ENCODE peak calls at places on chromosomes 12 and 14, in six cellular contexts. Q is IMR-90; V is uterus; B is Peyer's patch; M is aorta; R is CD8-positive, alpha-beta T cell. O is an unnamed sample.

GRCh38 chr14:81310606-81311005 is 89.5 kb downstream of the STON2 start:
- DNase-seq in M (no peak), R (no peak), V (no peak), B (no peak), Q (no peak), O (no peak)

GRCh38 chr14:95519699-95520098 is 3.2 kb upstream of the SYNE3 start:
- DNase-seq in Q (peak; percentile 77), R (peak; percentile 70), V (peak; percentile 79), M (peak; percentile 93), B (peak; percentile 78), O (peak; percentile 93)

GRCh38 chr14:67127174-67127573 is 62.1 kb upstream of the GARIN2 start:
- DNase-seq in Q (no peak), V (no peak), B (no peak), M (no peak), R (no peak), O (no peak)

GRCh38 chr12:1252758-1253157 is 261.7 kb downstream of the ERC1 start:
- DNase-seq in Q (no peak), V (no peak), R (no peak), M (no peak), B (no peak), O (no peak)

GRCh38 chr14:94021416-94022157 is 4.6 kb upstream of the OTUB2 start:
- DNase-seq in M (no peak), V (no peak), B (no peak), Q (no peak), R (no peak), O (no peak)

GRCh38 chr12:41514907-41515306 is 326.8 kb downstream of the PDZRN4 start:
- DNase-seq in R (no peak), M (no peak), Q (no peak), V (no peak), B (no peak), O (no peak)

GRCh38 chr14:46985529-46986137 is 334.1 kb upstream of the RPL10L start:
- DNase-seq in B (no peak), V (no peak), R (no peak), Q (no peak), M (no peak), O (no peak)

GRCh38 chr14:55845963-55846851 is 266.2 kb downstream of the KTN1 start:
- DNase-seq in B (no peak), R (no peak), V (no peak), Q (no peak), M (no peak), O (no peak)

GRCh38 chr12:52434760-52435530 is 774 bp upstream of the KRT75 start:
- DNase-seq in B (no peak), R (no peak), M (no peak), V (no peak), Q (peak; percentile 4), O (no peak)

GRCh38 chr12:51647647-51648046 is 56.6 kb downstream of the SCN8A start:
- DNase-seq in R (no peak), M (no peak), B (no peak), V (no peak), Q (no peak), O (no peak)

GRCh38 chr12:69885656-69886055 is 60.6 kb downstream of the MYRFL start:
- DNase-seq in Q (no peak), B (no peak), M (no peak), R (no peak), V (no peak), O (no peak)

GRCh38 chr12:123532021-123532420 is 1.5 kb downstream of the RILPL1 start:
- DNase-seq in R (no peak), Q (peak; percentile 10), M (no peak), B (peak; percentile 58), V (no peak), O (peak; percentile 41)

GRCh38 chr14:23296012-23296777 is 6.5 kb downstream of the PPP1R3E start:
- DNase-seq in M (no peak), V (no peak), R (no peak), Q (no peak), B (no peak), O (no peak)

GRCh38 chr14:68448379-68448778 is 344.5 kb downstream of the ZFP36L1 start:
- DNase-seq in M (no peak), B (no peak), Q (no peak), R (no peak), V (no peak), O (no peak)

GRCh38 chr12:112843272-112843671 is 51.7 kb downstream of the RPH3A start:
- DNase-seq in R (no peak), B (no peak), Q (no peak), V (no peak), M (no peak), O (no peak)

GRCh38 chr14:95156765-95157194 is 549 bp downstream of the DICER1 start:
- DNase-seq in B (peak; percentile 28), V (peak; percentile 24), R (peak; percentile 31), Q (peak; percentile 19), M (peak; percentile 83), O (peak; percentile 27)

GRCh38 chr12:38775457-38775856 is 129.9 kb downstream of the CPNE8 start:
- DNase-seq in B (no peak), M (no peak), R (no peak), Q (no peak), V (no peak), O (no peak)

GRCh38 chr12:111330800-111331752 is 37.8 kb downstream of the PHETA1 start:
- DNase-seq in R (no peak), Q (peak; percentile 24), M (no peak), B (no peak), V (no peak), O (no peak)

GRCh38 chr12:12979731-12980259 is 20.3 kb downstream of the HEBP1 start:
- DNase-seq in Q (peak; percentile 98), V (peak; percentile 36), B (no peak), R (no peak), M (no peak), O (no peak)

GRCh38 chr14:79680087-79680486 is 531.2 kb downstream of the DIO2 start:
- DNase-seq in M (no peak), V (no peak), Q (no peak), R (no peak), B (no peak), O (no peak)

GRCh38 chr12:25362646-25363045 is 111.9 kb upstream of the KRAS start:
- DNase-seq in Q (no peak), V (no peak), B (no peak), R (no peak), M (no peak), O (no peak)

GRCh38 chr12:59452746-59453145 is 143.1 kb upstream of the SLC16A7 start:
- DNase-seq in V (no peak), R (no peak), M (no peak), B (no peak), Q (peak; percentile 26), O (no peak)

GRCh38 chr12:21913823-21914222 is 27.4 kb downstream of the ABCC9 start:
- DNase-seq in M (no peak), V (no peak), R (no peak), Q (no peak), B (no peak), O (no peak)

GRCh38 chr12:122422769-122423257 is 344 bp upstream of the CLIP1 start:
- DNase-seq in Q (peak; percentile 54), R (peak; percentile 35), V (peak; percentile 31), B (peak; percentile 26), M (peak; percentile 78), O (no peak)

GRCh38 chr14:58166005-58166983 is 14.3 kb upstream of the ARMH4 start:
- DNase-seq in V (peak; percentile 87), B (peak; percentile 70), R (peak; percentile 78), Q (peak; percentile 78), M (peak; percentile 96), O (peak; percentile 89)

GRCh38 chr14:104794641-104795467 is 694 bp downstream of the AKT1 start:
- DNase-seq in R (no peak), V (no peak), Q (peak; percentile 19), M (no peak), B (no peak), O (no peak)

GRCh38 chr12:27709932-27710591 is 570 bp upstream of the MRPS35 start:
- DNase-seq in M (no peak), R (no peak), V (peak; percentile 21), B (peak; percentile 17), Q (peak; percentile 61), O (no peak)

GRCh38 chr12:45887544-45887943 is 102.8 kb downstream of the SCAF11 start:
- DNase-seq in M (no peak), Q (no peak), R (no peak), B (no peak), V (no peak), O (no peak)

DNA sequence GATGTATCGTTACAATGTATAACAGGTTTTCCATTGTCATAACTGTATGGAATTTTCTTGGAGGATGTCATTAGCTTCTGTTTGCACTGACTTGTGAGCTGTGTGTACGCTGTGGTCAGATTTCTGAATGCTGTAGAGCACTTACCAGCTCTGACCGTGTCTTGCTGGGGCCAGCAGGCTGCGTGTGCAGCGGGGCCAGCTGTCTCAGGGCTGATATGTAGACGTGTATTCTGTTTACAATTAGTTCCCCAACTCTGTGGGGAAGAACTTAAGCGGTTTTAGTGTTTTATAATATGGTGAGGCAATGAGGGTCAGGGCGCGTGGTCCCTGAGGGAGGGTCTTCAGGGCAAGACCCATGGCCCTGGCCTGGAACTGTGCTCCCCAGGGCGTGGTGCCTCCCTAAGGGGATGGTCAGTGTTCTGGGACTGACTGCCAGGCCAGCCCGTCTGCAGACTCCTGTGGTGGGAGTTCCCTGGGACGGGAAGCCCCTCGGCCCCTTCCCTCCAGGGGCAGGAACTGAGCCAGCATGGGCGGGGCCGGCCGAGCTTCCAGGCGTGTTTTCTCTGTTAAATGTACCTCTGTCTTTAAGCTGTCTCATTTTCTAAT is 18.7 kb downstream of the XRCC3 start:
- DNase-seq in Q (peak; percentile 91), R (no peak), B (no peak), M (peak; percentile 80), V (peak; percentile 69), O (no peak)
- H3K4me1 ChIP-seq in Q (peaks cover 15% of the 10 kb centered on the region), R (no peaks in the 10 kb centered on the region), B (peaks cover 9% of the 10 kb centered on the region), M (no peaks in the 10 kb centered on the region), V (peaks cover 11% of the 10 kb centered on the region), O (peaks cover 43% of the 10 kb centered on the region)

GRCh38 chr12:31366104-31366621 is 40.2 kb upstream of the SINHCAF start:
- DNase-seq in Q (no peak), B (no peak), R (no peak), V (no peak), M (no peak), O (no peak)
- H3K4me1 ChIP-seq in Q (peaks cover 16% of the 10 kb centered on the region), B (peaks cover 5% of the 10 kb centered on the region), R (peaks cover 10% of the 10 kb centered on the region), V (no peaks in the 10 kb centered on the region), M (no peaks in the 10 kb centered on the region), O (peaks cover 22% of the 10 kb centered on the region)

DNA sequence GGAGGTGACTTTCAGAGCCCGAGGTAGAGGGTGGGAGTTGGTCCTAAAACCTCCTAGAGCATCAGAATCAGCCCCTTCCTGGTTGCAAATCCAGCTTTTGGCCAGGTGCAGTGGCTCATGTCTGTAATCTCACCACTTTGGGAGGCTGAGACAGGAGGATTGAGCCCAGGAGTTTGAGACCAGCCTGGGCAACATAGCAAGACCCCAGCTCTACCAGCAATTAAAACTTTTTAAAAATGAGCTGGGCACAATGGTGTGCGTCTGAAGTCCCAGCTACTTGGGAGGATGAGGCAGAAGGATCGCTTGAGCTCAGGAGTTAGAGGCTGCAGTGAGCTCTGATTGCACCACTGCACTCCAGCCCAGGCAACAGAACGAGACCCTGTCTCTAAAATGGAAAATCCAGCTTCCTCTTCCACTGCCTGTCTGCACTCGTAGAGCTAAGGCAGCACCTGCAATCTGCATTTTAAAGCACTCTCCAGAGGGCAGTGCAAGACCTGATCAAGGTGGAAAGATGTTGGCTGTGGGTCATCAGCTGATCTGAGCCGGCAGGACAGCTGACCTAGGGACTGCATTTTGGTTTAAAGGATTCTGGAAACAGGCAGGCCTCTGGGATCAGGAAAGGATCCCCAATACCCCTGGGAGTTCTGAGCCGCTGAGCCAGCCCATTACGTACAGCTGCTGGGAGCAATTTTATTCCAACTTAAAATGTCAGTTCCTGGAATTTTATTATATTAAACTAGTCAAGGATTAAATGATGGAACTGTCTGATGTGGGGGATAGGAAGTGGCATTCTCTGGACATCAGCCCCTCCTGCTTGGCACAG is 1.8 kb upstream of the TESC start:
- DNase-seq in M (peak; percentile 25), B (no peak), Q (no peak), R (no peak), V (no peak), O (no peak)
- H3K4me1 ChIP-seq in M (no peaks in the 10 kb centered on the region), B (no peaks in the 10 kb centered on the region), Q (no peaks in the 10 kb centered on the region), R (peaks cover 14% of the 10 kb centered on the region), V (no peaks in the 10 kb centered on the region), O (no peaks in the 10 kb centered on the region)

GRCh38 chr14:31806249-31806648 is 245.0 kb downstream of the NUBPL start:
- DNase-seq in M (no peak), R (no peak), B (no peak), V (no peak), Q (peak; percentile 37), O (no peak)
- H3K4me1 ChIP-seq in M (no peaks in the 10 kb centered on the region), R (no peaks in the 10 kb centered on the region), B (no peaks in the 10 kb centered on the region), V (no peaks in the 10 kb centered on the region), Q (no peaks in the 10 kb centered on the region), O (no peaks in the 10 kb centered on the region)

O was measured in tibial artery.